ENCODE peak calls at places on chromosomes 13 and 19, in nine cellular contexts. One of them, this sample, is unnamed. For H3K9me3, the result is how much of the 10 kb centered on the place peaks cover.

GRCh38 chr19:15404780-15405211 is 14.0 kb downstream of the AKAP8L start:
- DNase-seq in heart right ventricle: no peak
- DNase-seq in uterus: no peak
- DNase-seq in heart left ventricle: no peak
- DNase-seq in upper lobe of right lung: no peak
- DNase-seq in tibial nerve: no peak
- DNase-seq in CD8-positive, alpha-beta T cell: no peak
- DNase-seq in A673: no peak
- DNase-seq in suprapubic skin: no peak
- DNase-seq in this sample: no peak

GRCh38 chr13:32962342-32962741 is 53.9 kb upstream of the KL start:
- DNase-seq in CD8-positive, alpha-beta T cell: no peak
- DNase-seq in A673: no peak
- DNase-seq in upper lobe of right lung: no peak
- DNase-seq in heart right ventricle: no peak
- DNase-seq in tibial nerve: no peak
- DNase-seq in uterus: no peak
- DNase-seq in suprapubic skin: no peak
- DNase-seq in heart left ventricle: no peak
- DNase-seq in this sample: no peak

GRCh38 chr13:113616991-113617749 is 32.6 kb downstream of the TFDP1 start:
- DNase-seq in A673: peak
- DNase-seq in CD8-positive, alpha-beta T cell: no peak
- DNase-seq in upper lobe of right lung: no peak
- DNase-seq in suprapubic skin: no peak
- DNase-seq in tibial nerve: no peak
- DNase-seq in uterus: no peak
- DNase-seq in heart left ventricle: no peak
- DNase-seq in heart right ventricle: no peak
- DNase-seq in this sample: no peak

GRCh38 chr13:46803586-46803985 is 6.6 kb upstream of the ESD start:
- DNase-seq in upper lobe of right lung: no peak
- DNase-seq in A673: no peak
- DNase-seq in heart right ventricle: no peak
- DNase-seq in CD8-positive, alpha-beta T cell: no peak
- DNase-seq in uterus: no peak
- DNase-seq in tibial nerve: no peak
- DNase-seq in suprapubic skin: no peak
- DNase-seq in heart left ventricle: no peak
- DNase-seq in this sample: no peak

GRCh38 chr13:111853766-111854165 is 213.2 kb upstream of the SOX1 start:
- DNase-seq in CD8-positive, alpha-beta T cell: no peak
- DNase-seq in A673: no peak
- DNase-seq in uterus: no peak
- DNase-seq in tibial nerve: no peak
- DNase-seq in heart right ventricle: no peak
- DNase-seq in suprapubic skin: no peak
- DNase-seq in upper lobe of right lung: no peak
- DNase-seq in heart left ventricle: no peak
- DNase-seq in this sample: no peak

GRCh38 chr13:34805347-34805746 is 136.7 kb upstream of the NBEA start:
- DNase-seq in suprapubic skin: no peak
- DNase-seq in upper lobe of right lung: no peak
- DNase-seq in A673: no peak
- DNase-seq in heart right ventricle: no peak
- DNase-seq in tibial nerve: no peak
- DNase-seq in uterus: no peak
- DNase-seq in heart left ventricle: no peak
- DNase-seq in CD8-positive, alpha-beta T cell: no peak
- DNase-seq in this sample: no peak

GRCh38 chr19:10735741-10736140 is 17.9 kb downstream of the DNM2 start:
- DNase-seq in upper lobe of right lung: no peak
- DNase-seq in uterus: no peak
- DNase-seq in tibial nerve: no peak
- DNase-seq in suprapubic skin: no peak
- DNase-seq in heart right ventricle: no peak
- DNase-seq in CD8-positive, alpha-beta T cell: no peak
- DNase-seq in heart left ventricle: no peak
- DNase-seq in A673: no peak
- DNase-seq in this sample: no peak

GRCh38 chr13:43397110-43397509 is 373.7 kb downstream of the DNAJC15 start:
- DNase-seq in A673: peak
- DNase-seq in tibial nerve: no peak
- DNase-seq in heart right ventricle: no peak
- DNase-seq in uterus: no peak
- DNase-seq in upper lobe of right lung: no peak
- DNase-seq in CD8-positive, alpha-beta T cell: no peak
- DNase-seq in heart left ventricle: no peak
- DNase-seq in suprapubic skin: no peak
- DNase-seq in this sample: no peak

GRCh38 chr13:110123041-110123809 is 183.7 kb downstream of the COL4A1 start:
- DNase-seq in upper lobe of right lung: no peak
- DNase-seq in tibial nerve: no peak
- DNase-seq in suprapubic skin: no peak
- DNase-seq in heart right ventricle: no peak
- DNase-seq in heart left ventricle: no peak
- DNase-seq in uterus: no peak
- DNase-seq in CD8-positive, alpha-beta T cell: no peak
- DNase-seq in A673: no peak
- DNase-seq in this sample: no peak

GRCh38 chr13:45807520-45808099 is 43.9 kb downstream of the SIAH3 start:
- DNase-seq in heart left ventricle: peak
- DNase-seq in heart right ventricle: peak
- DNase-seq in upper lobe of right lung: no peak
- DNase-seq in CD8-positive, alpha-beta T cell: no peak
- DNase-seq in tibial nerve: no peak
- DNase-seq in uterus: no peak
- DNase-seq in A673: peak
- DNase-seq in suprapubic skin: no peak
- DNase-seq in this sample: no peak

GRCh38 chr19:45391346-45391745 is 13.5 kb downstream of the PPP1R13L start:
- DNase-seq in uterus: no peak
- DNase-seq in tibial nerve: no peak
- DNase-seq in A673: peak
- DNase-seq in CD8-positive, alpha-beta T cell: no peak
- DNase-seq in suprapubic skin: no peak
- DNase-seq in upper lobe of right lung: no peak
- DNase-seq in heart left ventricle: no peak
- DNase-seq in heart right ventricle: no peak
- DNase-seq in this sample: no peak

GRCh38 chr19:55113570-55114039 is 3.8 kb downstream of the PPP1R12C start:
- DNase-seq in tibial nerve: peak
- DNase-seq in CD8-positive, alpha-beta T cell: no peak
- DNase-seq in heart left ventricle: peak
- DNase-seq in A673: no peak
- DNase-seq in suprapubic skin: peak
- DNase-seq in uterus: peak
- DNase-seq in upper lobe of right lung: peak
- DNase-seq in heart right ventricle: peak
- DNase-seq in this sample: no peak

GRCh38 chr19:55373318-55373992 is 3.2 kb upstream of the TMEM190 start:
- DNase-seq in CD8-positive, alpha-beta T cell: no peak
- DNase-seq in suprapubic skin: no peak
- DNase-seq in heart right ventricle: no peak
- DNase-seq in tibial nerve: no peak
- DNase-seq in heart left ventricle: no peak
- DNase-seq in uterus: no peak
- DNase-seq in A673: no peak
- DNase-seq in upper lobe of right lung: no peak
- DNase-seq in this sample: no peak

DNA sequence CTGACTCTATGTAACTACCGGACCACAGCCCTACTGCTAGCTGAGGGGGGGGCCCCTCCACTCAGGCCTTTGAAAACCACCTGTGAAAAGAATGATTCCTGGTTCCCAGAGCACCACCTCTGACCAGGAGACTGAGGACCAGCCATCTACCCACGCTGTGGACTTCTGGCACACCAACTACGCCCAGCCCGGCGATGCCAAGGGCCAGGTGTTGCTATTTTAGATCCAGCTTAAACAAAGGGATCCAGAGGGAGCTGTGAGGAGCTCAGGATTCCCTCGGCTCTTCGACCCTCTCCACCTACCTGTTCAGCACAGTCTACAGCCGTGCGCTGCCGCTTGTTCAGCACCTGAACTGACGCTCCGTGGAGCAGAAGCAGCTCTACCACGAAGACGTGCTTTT is 23.0 kb downstream of the PDCD5 start:
- DNase-seq in CD8-positive, alpha-beta T cell: no peak
- DNase-seq in A673: no peak
- DNase-seq in upper lobe of right lung: peak
- DNase-seq in heart left ventricle: no peak
- DNase-seq in tibial nerve: no peak
- DNase-seq in suprapubic skin: no peak
- DNase-seq in heart right ventricle: no peak
- DNase-seq in uterus: no peak
- DNase-seq in this sample: no peak
- TF ChIP-seq CTCF in CD8-positive, alpha-beta T cell: no peak
- TF ChIP-seq CTCF in A673: no peak
- TF ChIP-seq CTCF in upper lobe of right lung: no peak
- TF ChIP-seq CTCF in heart left ventricle: no peak
- TF ChIP-seq CTCF in tibial nerve: no peak
- TF ChIP-seq CTCF in suprapubic skin: no peak
- TF ChIP-seq CTCF in heart right ventricle: no peak
- TF ChIP-seq CTCF in uterus: no peak
- TF ChIP-seq CTCF in this sample: no peak

DNA sequence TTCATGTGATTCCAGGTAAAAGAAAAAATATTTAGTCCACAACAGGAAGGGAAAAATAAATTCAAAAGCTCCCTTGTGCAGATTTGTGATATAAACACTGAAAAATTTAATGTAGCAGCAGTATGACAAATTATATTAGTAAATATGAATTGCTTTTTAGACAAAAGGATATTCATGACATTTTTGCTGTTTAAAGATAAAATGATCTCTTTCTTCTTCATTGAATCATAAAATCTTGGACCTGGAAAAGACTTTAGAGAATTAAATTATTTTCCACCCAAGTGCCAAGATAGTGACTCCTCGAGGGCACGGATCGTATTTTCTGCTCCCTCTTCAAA is 85.4 kb downstream of the MBNL2 start:
- DNase-seq in heart right ventricle: no peak
- DNase-seq in uterus: no peak
- DNase-seq in tibial nerve: no peak
- DNase-seq in suprapubic skin: no peak
- DNase-seq in heart left ventricle: no peak
- DNase-seq in A673: no peak
- DNase-seq in upper lobe of right lung: no peak
- DNase-seq in CD8-positive, alpha-beta T cell: no peak
- DNase-seq in this sample: no peak
- H3K9me3 ChIP-seq in heart right ventricle: under half
- H3K9me3 ChIP-seq in uterus: under half
- H3K9me3 ChIP-seq in tibial nerve: under half
- H3K9me3 ChIP-seq in suprapubic skin: under half
- H3K9me3 ChIP-seq in heart left ventricle: under half
- H3K9me3 ChIP-seq in A673: under half
- H3K9me3 ChIP-seq in upper lobe of right lung: under half
- H3K9me3 ChIP-seq in CD8-positive, alpha-beta T cell: under half
- H3K9me3 ChIP-seq in this sample: under half

DNA sequence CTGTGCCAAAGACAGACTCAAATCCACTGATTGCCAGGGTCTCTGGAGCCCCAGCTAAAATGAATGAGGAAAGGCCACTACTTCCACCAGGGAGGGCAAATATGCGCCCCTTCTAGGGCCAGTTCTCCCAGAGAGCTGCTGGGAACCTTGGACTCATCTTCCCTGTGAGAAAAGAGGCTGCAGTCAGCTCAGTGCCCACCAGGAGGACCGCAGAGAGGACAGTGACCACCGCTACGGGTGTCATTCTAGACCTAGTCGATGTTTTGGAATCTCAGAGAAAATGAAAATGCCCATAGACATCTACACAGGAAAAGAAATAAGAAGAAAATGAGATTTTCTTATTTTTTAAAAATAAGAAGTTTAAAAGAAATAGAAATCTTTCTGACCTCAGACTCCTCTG is 235.1 kb downstream of the UQCRFS1 start:
- DNase-seq in upper lobe of right lung: no peak
- DNase-seq in tibial nerve: no peak
- DNase-seq in heart left ventricle: no peak
- DNase-seq in CD8-positive, alpha-beta T cell: no peak
- DNase-seq in suprapubic skin: no peak
- DNase-seq in A673: no peak
- DNase-seq in heart right ventricle: no peak
- DNase-seq in uterus: no peak
- DNase-seq in this sample: no peak
- TF ChIP-seq CTCF in upper lobe of right lung: no peak
- TF ChIP-seq CTCF in tibial nerve: no peak
- TF ChIP-seq CTCF in heart left ventricle: no peak
- TF ChIP-seq CTCF in CD8-positive, alpha-beta T cell: no peak
- TF ChIP-seq CTCF in suprapubic skin: peak
- TF ChIP-seq CTCF in A673: no peak
- TF ChIP-seq CTCF in heart right ventricle: no peak
- TF ChIP-seq CTCF in uterus: no peak
- TF ChIP-seq CTCF in this sample: no peak

GRCh38 chr13:19070398-19070735 is 111.3 kb downstream of the TUBA3C start:
- DNase-seq in suprapubic skin: no peak
- DNase-seq in CD8-positive, alpha-beta T cell: no peak
- DNase-seq in A673: no peak
- DNase-seq in heart left ventricle: no peak
- DNase-seq in heart right ventricle: no peak
- DNase-seq in uterus: no peak
- DNase-seq in upper lobe of right lung: no peak
- DNase-seq in tibial nerve: no peak
- DNase-seq in this sample: no peak

GRCh38 chr13:19069684-19070397 is 111.8 kb downstream of the TUBA3C start:
- DNase-seq in uterus: no peak
- DNase-seq in heart right ventricle: no peak
- DNase-seq in A673: no peak
- DNase-seq in upper lobe of right lung: no peak
- DNase-seq in CD8-positive, alpha-beta T cell: no peak
- DNase-seq in heart left ventricle: no peak
- DNase-seq in tibial nerve: no peak
- DNase-seq in suprapubic skin: no peak
- DNase-seq in this sample: no peak

GRCh38 chr13:19074519-19074918 is 107.1 kb downstream of the TUBA3C start:
- DNase-seq in A673: no peak
- DNase-seq in heart left ventricle: no peak
- DNase-seq in tibial nerve: no peak
- DNase-seq in uterus: no peak
- DNase-seq in suprapubic skin: no peak
- DNase-seq in upper lobe of right lung: no peak
- DNase-seq in CD8-positive, alpha-beta T cell: no peak
- DNase-seq in heart right ventricle: no peak
- DNase-seq in this sample: no peak

GRCh38 chr13:19071161-19071936 is 110.3 kb downstream of the TUBA3C start:
- DNase-seq in A673: no peak
- DNase-seq in uterus: no peak
- DNase-seq in heart right ventricle: no peak
- DNase-seq in tibial nerve: no peak
- DNase-seq in suprapubic skin: no peak
- DNase-seq in heart left ventricle: no peak
- DNase-seq in CD8-positive, alpha-beta T cell: no peak
- DNase-seq in upper lobe of right lung: no peak
- DNase-seq in this sample: no peak

GRCh38 chr13:19072543-19072942 is 109.1 kb downstream of the TUBA3C start:
- DNase-seq in suprapubic skin: no peak
- DNase-seq in A673: no peak
- DNase-seq in tibial nerve: no peak
- DNase-seq in uterus: no peak
- DNase-seq in heart right ventricle: no peak
- DNase-seq in upper lobe of right lung: no peak
- DNase-seq in heart left ventricle: no peak
- DNase-seq in CD8-positive, alpha-beta T cell: no peak
- DNase-seq in this sample: no peak
- H3K9me3 ChIP-seq in suprapubic skin: under half
- H3K9me3 ChIP-seq in A673: under half
- H3K9me3 ChIP-seq in tibial nerve: under half
- H3K9me3 ChIP-seq in uterus: under half
- H3K9me3 ChIP-seq in heart right ventricle: under half
- H3K9me3 ChIP-seq in upper lobe of right lung: under half
- H3K9me3 ChIP-seq in heart left ventricle: under half
- H3K9me3 ChIP-seq in CD8-positive, alpha-beta T cell: under half
- H3K9me3 ChIP-seq in this sample: under half

GRCh38 chr19:2457394-2458037 is 757 bp upstream of the LMNB2 start:
- DNase-seq in A673: no peak
- DNase-seq in uterus: no peak
- DNase-seq in tibial nerve: no peak
- DNase-seq in heart right ventricle: no peak
- DNase-seq in suprapubic skin: no peak
- DNase-seq in upper lobe of right lung: no peak
- DNase-seq in heart left ventricle: no peak
- DNase-seq in CD8-positive, alpha-beta T cell: no peak
- DNase-seq in this sample: no peak
- TF ChIP-seq CTCF in A673: no peak
- TF ChIP-seq CTCF in uterus: no peak
- TF ChIP-seq CTCF in tibial nerve: no peak
- TF ChIP-seq CTCF in heart right ventricle: no peak
- TF ChIP-seq CTCF in suprapubic skin: no peak
- TF ChIP-seq CTCF in upper lobe of right lung: no peak
- TF ChIP-seq CTCF in heart left ventricle: no peak
- TF ChIP-seq CTCF in CD8-positive, alpha-beta T cell: no peak
- TF ChIP-seq CTCF in this sample: no peak